ENCODE peak calls at places on chromosome 2, in seven cellular contexts. W, A, T, Y, V, S and B are unnamed samples.
A peak's percentile ranks its signal among the peaks of the same experiment; 100 is the strongest.

GRCh38 chr2:29114514-29114840 is 738 bp upstream of the CLIP4 start:
- DNase-seq in W (no peak), A (no peak), T (no peak), Y (no peak), V (no peak), S (no peak), B (no peak)

GRCh38 chr2:190088917-190089316 is 26.4 kb upstream of the MSTN start:
- DNase-seq in W (peak; percentile 89), A (no peak), T (peak; percentile 17), Y (no peak), V (peak; percentile 56), S (peak; percentile 27), B (no peak)

GRCh38 chr2:191038241-191038725 is 24.3 kb upstream of the STAT1 start:
- DNase-seq in W (peak; percentile 83), A (no peak), T (peak; percentile 31), Y (no peak), V (no peak), S (no peak), B (no peak)

GRCh38 chr2:197713271-197713670 is 8.1 kb downstream of the MARS2 start:
- DNase-seq in W (no peak), A (no peak), T (no peak), Y (no peak), V (no peak), S (no peak), B (no peak)

GRCh38 chr2:175432021-175432420 is 250.5 kb upstream of the ATP5MC3 start:
- DNase-seq in W (no peak), A (no peak), T (no peak), Y (no peak), V (no peak), S (no peak), B (no peak)

GRCh38 chr2:67075530-67076253 is 321.4 kb upstream of the ETAA1 start:
- DNase-seq in W (no peak), A (no peak), T (no peak), Y (no peak), V (no peak), S (no peak), B (no peak)

GRCh38 chr2:239322414-239323086 is 78.3 kb downstream of the HDAC4 start:
- DNase-seq in W (peak; percentile 52), A (no peak), T (no peak), Y (no peak), V (peak; percentile 70), S (no peak), B (no peak)

GRCh38 chr2:108922141-108922915 is 66.7 kb downstream of the EDAR start:
- DNase-seq in W (peak; percentile 34), A (no peak), T (no peak), Y (no peak), V (no peak), S (no peak), B (no peak)

GRCh38 chr2:8582850-8583399 is 98.9 kb upstream of the ID2 start:
- DNase-seq in W (no peak), A (no peak), T (no peak), Y (no peak), V (no peak), S (no peak), B (no peak)

GRCh38 chr2:75055820-75056675 is 97.6 kb downstream of the POLE4 start:
- DNase-seq in W (peak; percentile 74), A (no peak), T (no peak), Y (no peak), V (no peak), S (peak; percentile 77), B (peak; percentile 60)

GRCh38 chr2:157182204-157182709 is 75.2 kb upstream of the GALNT5 start:
- DNase-seq in W (peak; percentile 52), A (no peak), T (no peak), Y (no peak), V (no peak), S (no peak), B (no peak)

GRCh38 chr2:32479224-32479623 is 122.4 kb downstream of the BIRC6 start:
- DNase-seq in W (peak; percentile 49), A (no peak), T (no peak), Y (no peak), V (no peak), S (no peak), B (no peak)

GRCh38 chr2:208150094-208150493 is 4.1 kb upstream of the CRYGB start:
- DNase-seq in W (no peak), A (no peak), T (no peak), Y (no peak), V (no peak), S (no peak), B (no peak)

GRCh38 chr2:21757805-21758204 is 634.0 kb downstream of the TDRD15 start:
- DNase-seq in W (no peak), A (no peak), T (no peak), Y (no peak), V (no peak), S (no peak), B (no peak)

GRCh38 chr2:219331560-219332213 is 857 bp downstream of the RESP18 start:
- DNase-seq in W (peak; percentile 26), A (no peak), T (no peak), Y (peak; percentile 9), V (peak; percentile 11), S (no peak), B (peak; percentile 90)

GRCh38 chr2:38499921-38500634 is 102.7 kb downstream of the HNRNPLL start:
- DNase-seq in W (no peak), A (no peak), T (no peak), Y (no peak), V (no peak), S (no peak), B (no peak)

GRCh38 chr2:42132966-42133641 is 36.0 kb upstream of the EML4 start:
- DNase-seq in W (peak; percentile 91), A (peak; percentile 57), T (peak; percentile 91), Y (peak; percentile 66), V (peak; percentile 85), S (no peak), B (no peak)

GRCh38 chr2:847669-848068 is 103.0 kb upstream of the SNTG2 start:
- DNase-seq in W (no peak), A (no peak), T (no peak), Y (no peak), V (no peak), S (no peak), B (no peak)